ENCODE peak calls at places on chromosome 16, in five cellular contexts. X, Y, O, G and B are unnamed samples.

GRCh38 chr16:77974883-77975282 is 47.5 kb upstream of the CLEC3A start:
- DNase-seq in X (no peak), Y (no peak), O (no peak), G (no peak), B (no peak)

GRCh38 chr16:70589998-70590471 is 56.3 kb upstream of the IL34 start:
- DNase-seq in X (peak), Y (no peak), O (peak), G (no peak), B (no peak)

GRCh38 chr16:3214904-3215600 is 19.9 kb downstream of the ZNF200 start:
- DNase-seq in X (no peak), Y (no peak), O (no peak), G (no peak), B (no peak)

GRCh38 chr16:23874613-23875294 is 39.0 kb downstream of the PRKCB start:
- DNase-seq in X (no peak), Y (no peak), O (no peak), G (no peak), B (no peak)

GRCh38 chr16:11370084-11370931 is 25.0 kb downstream of the RMI2 start:
- DNase-seq in X (no peak), Y (no peak), O (peak), G (no peak), B (no peak)

GRCh38 chr16:79328327-79329162 is 272.0 kb downstream of the MAF start:
- DNase-seq in X (no peak), Y (no peak), O (no peak), G (no peak), B (no peak)

GRCh38 chr16:48123104-48123788 is 32.5 kb downstream of the ABCC12 start:
- DNase-seq in X (no peak), Y (no peak), O (peak), G (no peak), B (no peak)

GRCh38 chr16:70396209-70396904 is 42.5 kb downstream of the ST3GAL2 start:
- DNase-seq in X (no peak), Y (no peak), O (no peak), G (no peak), B (no peak)

GRCh38 chr16:53100131-53100748 is 45.4 kb downstream of the CHD9 start:
- DNase-seq in X (no peak), Y (no peak), O (no peak), G (no peak), B (no peak)

GRCh38 chr16:20355114-20355782 is 2.7 kb upstream of the UMOD start:
- DNase-seq in X (no peak), Y (no peak), O (no peak), G (no peak), B (no peak)

GRCh38 chr16:49338867-49339266 is 34.7 kb upstream of the C16orf78 start:
- DNase-seq in X (no peak), Y (no peak), O (no peak), G (no peak), B (no peak)

GRCh38 chr16:84503751-84504395 is 586 bp downstream of the MEAK7 start:
- DNase-seq in X (peak), Y (no peak), O (no peak), G (no peak), B (no peak)

GRCh38 chr16:57651344-57652333 is 16.5 kb upstream of the ADGRG3 start:
- DNase-seq in X (no peak), Y (no peak), O (no peak), G (no peak), B (no peak)

GRCh38 chr16:88570691-88571092 is 489 bp downstream of the ZC3H18 start:
- DNase-seq in X (no peak), Y (no peak), O (no peak), G (no peak), B (peak)

GRCh38 chr16:12067714-12068401 is 91.3 kb downstream of the SNX29 start:
- DNase-seq in X (peak), Y (peak), O (peak), G (peak), B (peak)

GRCh38 chr16:635573-636205 is 416 bp downstream of the METTL26 start:
- DNase-seq in X (no peak), Y (no peak), O (no peak), G (no peak), B (no peak)

GRCh38 chr16:31700530-31701388 is 172.8 kb upstream of the ZNF267 start:
- DNase-seq in X (peak), Y (peak), O (peak), G (peak), B (peak)

GRCh38 chr16:84194470-84195200 is 3.7 kb downstream of the ADAD2 start:
- DNase-seq in X (no peak), Y (no peak), O (no peak), G (peak), B (peak)

GRCh38 chr16:31350275-31351005 is 4.5 kb upstream of the ITGAX start:
- DNase-seq in X (no peak), Y (no peak), O (no peak), G (no peak), B (no peak)

GRCh38 chr16:14559809-14560227 is 70.2 kb downstream of the PARN start:
- DNase-seq in X (no peak), Y (no peak), O (peak), G (no peak), B (no peak)

GRCh38 chr16:9092282-9092962 is 978 bp downstream of the HAPSTR1 start:
- DNase-seq in X (peak), Y (no peak), O (no peak), G (peak), B (peak)

GRCh38 chr16:27690604-27691003 is 140.7 kb downstream of the KATNIP start:
- DNase-seq in X (no peak), Y (no peak), O (peak), G (no peak), B (no peak)
- TF ChIP-seq CTCF in X (no peak), Y (no peak), O (peak), G (no peak), B (no peak)

DNA sequence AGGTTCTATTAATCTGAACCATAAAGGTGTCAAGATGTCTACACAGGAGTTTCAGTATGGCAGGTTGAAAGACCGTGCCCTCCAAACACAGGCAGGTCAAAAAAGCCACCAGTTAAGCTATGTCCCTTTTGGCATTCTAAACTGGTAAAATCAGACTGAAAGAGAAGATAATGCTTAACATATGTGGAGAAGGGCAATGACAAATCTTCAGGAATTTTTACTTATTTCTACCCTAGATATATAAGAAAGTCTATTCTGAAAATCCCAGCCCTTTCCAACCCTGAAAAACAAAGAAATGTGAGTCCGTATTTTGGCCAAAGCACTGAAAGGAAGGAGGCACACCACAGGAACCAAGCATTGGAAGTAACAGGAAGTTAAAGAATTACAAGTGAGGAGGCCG is 16.5 kb downstream of the AP1G1 start:
- DNase-seq in X (no peak), Y (no peak), O (no peak), G (no peak), B (no peak)
- TF ChIP-seq CTCF in X (no peak), Y (no peak), O (no peak), G (no peak), B (no peak)

DNA sequence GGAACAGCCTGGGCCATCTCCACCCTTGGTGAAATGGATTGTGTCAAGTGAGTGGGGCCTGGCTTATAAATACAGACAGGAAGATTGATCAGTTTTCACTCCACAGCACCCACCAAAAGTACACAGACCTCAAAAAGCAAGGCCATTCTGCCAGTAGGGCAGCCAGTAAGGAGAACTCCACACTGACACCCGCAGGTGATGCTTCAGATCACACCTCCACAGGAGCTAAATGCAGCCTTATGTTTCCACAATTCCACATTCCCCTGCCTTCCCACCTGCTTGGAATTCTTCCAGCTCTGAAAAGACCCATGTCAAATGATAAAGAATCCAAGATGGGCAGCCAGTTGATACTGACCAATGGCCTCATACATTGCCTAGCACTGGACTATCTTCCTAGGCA is 191.1 kb downstream of the ZFHX3 start:
- DNase-seq in X (no peak), Y (no peak), O (peak), G (no peak), B (no peak)
- TF ChIP-seq CTCF in X (no peak), Y (no peak), O (peak), G (peak), B (no peak)

GRCh38 chr16:67419502-67419901 is 3.2 kb upstream of the ZDHHC1 start:
- DNase-seq in X (no peak), Y (no peak), O (no peak), G (no peak), B (no peak)

GRCh38 chr16:67419931-67420330 is 3.7 kb upstream of the ZDHHC1 start:
- DNase-seq in X (no peak), Y (no peak), O (no peak), G (no peak), B (no peak)

GRCh38 chr16:67417333-67418061 is 1.2 kb upstream of the ZDHHC1 start:
- DNase-seq in X (no peak), Y (no peak), O (no peak), G (no peak), B (no peak)

GRCh38 chr16:67413978-67414891 is 2.0 kb downstream of the ZDHHC1 start:
- DNase-seq in X (no peak), Y (no peak), O (no peak), G (no peak), B (no peak)

DNA sequence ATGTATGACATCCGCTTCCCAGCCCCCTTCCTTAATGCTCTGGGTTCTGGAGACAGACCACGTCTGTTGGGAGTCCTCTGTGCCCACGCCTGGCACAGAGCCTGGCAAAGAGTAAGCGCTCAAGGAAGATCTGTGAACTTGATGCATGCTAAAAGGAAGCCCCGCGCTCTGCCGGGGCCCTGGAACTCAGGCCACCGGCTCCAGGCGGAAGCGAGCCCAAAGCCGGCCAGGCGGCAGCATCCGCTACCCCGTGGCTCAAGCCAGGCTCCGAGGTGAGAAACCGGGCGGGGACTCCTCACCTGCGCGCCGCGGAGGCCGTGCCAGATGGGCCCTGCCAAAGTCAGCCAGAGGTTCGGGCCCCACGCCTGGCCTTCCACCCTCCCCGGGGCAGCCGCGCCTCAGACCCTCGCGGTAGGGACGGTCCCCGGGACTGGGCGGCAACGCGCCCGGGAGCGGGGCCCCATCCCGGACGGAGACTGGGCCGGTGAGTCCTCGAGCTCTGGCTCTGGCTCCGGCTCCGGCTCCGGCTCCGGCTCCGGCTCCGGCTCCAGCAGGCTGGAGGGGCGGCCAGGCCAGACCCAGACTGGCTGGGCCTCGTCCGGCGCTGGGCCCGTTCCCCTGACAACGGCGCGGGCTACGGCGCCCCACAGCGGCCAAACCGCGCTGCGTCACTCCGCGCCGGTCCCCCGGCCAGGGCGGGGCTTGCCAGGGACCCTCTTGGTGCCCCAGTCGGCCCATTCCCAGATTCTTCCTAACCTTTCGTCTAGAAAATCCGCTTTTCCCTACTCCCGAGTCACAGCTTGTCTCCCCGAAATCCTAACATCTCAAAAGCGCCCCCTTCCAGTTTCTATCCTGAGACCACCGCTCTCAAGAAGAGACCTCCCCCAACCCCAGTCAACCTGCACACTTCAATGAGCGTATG is at the start of gene ZDHHC1:
- DNase-seq in X (peak), Y (peak), O (peak), G (peak), B (no peak)
- TF ChIP-seq CTCF in X (peak), Y (no peak), O (no peak), G (no peak), B (peak)